ENCODE peak calls at places on chromosomes 11 and 22, in eight cellular contexts. G is breast epithelium; B is thoracic aorta; M is uterus; C is naive thymus-derived CD4-positive, alpha-beta T cell; R is HCT116; K is IMR-90; U is Peyer's patch. P is an unnamed sample.

GRCh38 chr22:39207141-39208012 is 37.4 kb downstream of the PDGFB start:
- DNase-seq in G (no peak), B (no peak), M (peak; percentile 5), C (no peak), R (no peak), K (peak; percentile 11), U (no peak), P (no peak)

GRCh38 chr11:46686886-46687810 is 13.3 kb downstream of the ARHGAP1 start:
- DNase-seq in G (no peak), B (no peak), M (peak; percentile 57), C (no peak), R (no peak), K (peak; percentile 91), U (peak; percentile 41), P (peak; percentile 85)

GRCh38 chr22:35631597-35631996 is 14.5 kb upstream of the MB start:
- DNase-seq in G (peak; percentile 54), B (no peak), M (no peak), C (no peak), R (peak; percentile 65), K (no peak), U (peak; percentile 80), P (peak; percentile 61)

GRCh38 chr11:13362596-13363109 is 85.1 kb downstream of the BMAL1 start:
- DNase-seq in G (no peak), B (no peak), M (no peak), C (no peak), R (no peak), K (no peak), U (no peak), P (no peak)

GRCh38 chr11:124070906-124071621 is 29.9 kb upstream of the OR10G7 start:
- DNase-seq in G (peak; percentile 65), B (no peak), M (peak; percentile 28), C (peak; percentile 53), R (peak; percentile 63), K (peak; percentile 78), U (peak; percentile 76), P (peak; percentile 49)

GRCh38 chr11:31199403-31199802 is 170.1 kb downstream of the DCDC1 start:
- DNase-seq in G (no peak), B (no peak), M (no peak), C (no peak), R (no peak), K (no peak), U (no peak), P (no peak)

GRCh38 chr22:26550498-26551033 is 38.3 kb upstream of the TFIP11 start:
- DNase-seq in G (no peak), B (no peak), M (no peak), C (no peak), R (no peak), K (peak; percentile 98), U (no peak), P (peak; percentile 95)

GRCh38 chr22:22820626-22821025 is 67.0 kb upstream of the IGLL5 start:
- DNase-seq in G (no peak), B (no peak), M (no peak), C (peak; percentile 81), R (no peak), K (no peak), U (no peak), P (no peak)

GRCh38 chr11:129230006-129230405 is 37.9 kb upstream of the ARHGAP32 start:
- DNase-seq in G (no peak), B (no peak), M (no peak), C (peak; percentile 2), R (no peak), K (peak; percentile 12), U (no peak), P (no peak)

GRCh38 chr11:106961048-106961447 is 57.2 kb downstream of the GUCY1A2 start:
- DNase-seq in G (no peak), B (no peak), M (no peak), C (no peak), R (no peak), K (no peak), U (no peak), P (peak; percentile 3)

GRCh38 chr11:44583353-44583669 is 17.8 kb downstream of the CD82 start:
- DNase-seq in G (no peak), B (no peak), M (no peak), C (no peak), R (no peak), K (no peak), U (no peak), P (no peak)

GRCh38 chr11:68398870-68399865 is 61.4 kb upstream of the PPP6R3 start:
- DNase-seq in G (no peak), B (no peak), M (peak; percentile 68), C (no peak), R (no peak), K (no peak), U (no peak), P (no peak)

GRCh38 chr11:124837491-124837856 is 27.8 kb upstream of the ROBO3 start:
- DNase-seq in G (no peak), B (no peak), M (no peak), C (peak; percentile 35), R (peak; percentile 72), K (peak; percentile 90), U (no peak), P (peak; percentile 28)

GRCh38 chr22:17084554-17085276 is at the start of gene IL17RA:
- DNase-seq in G (peak; percentile 87), B (peak; percentile 51), M (peak; percentile 87), C (peak; percentile 94), R (peak; percentile 66), K (peak; percentile 84), U (peak; percentile 95), P (peak; percentile 88)

GRCh38 chr11:132817387-132817786 is 714.9 kb downstream of the OPCML start:
- DNase-seq in G (no peak), B (no peak), M (no peak), C (no peak), R (no peak), K (no peak), U (no peak), P (no peak)

GRCh38 chr11:67627394-67627787 is 2.3 kb downstream of the NUDT8 start:
- DNase-seq in G (no peak), B (no peak), M (no peak), C (no peak), R (no peak), K (no peak), U (no peak), P (no peak)

GRCh38 chr11:47412152-47412746 is 3.9 kb downstream of the SLC39A13 start:
- DNase-seq in G (no peak), B (no peak), M (no peak), C (peak; percentile 28), R (peak; percentile 21), K (peak; percentile 26), U (peak; percentile 73), P (peak; percentile 76)

GRCh38 chr22:20156611-20157415 is 6.0 kb upstream of the CCDC188 start:
- DNase-seq in G (peak; percentile 90), B (peak; percentile 36), M (peak; percentile 87), C (peak; percentile 76), R (peak; percentile 52), K (peak; percentile 66), U (peak; percentile 89), P (peak; percentile 44)

GRCh38 chr22:35912668-35913067 is 116.0 kb downstream of the RBFOX2 start:
- DNase-seq in G (no peak), B (no peak), M (no peak), C (no peak), R (no peak), K (no peak), U (no peak), P (no peak)

GRCh38 chr11:117731689-117732290 is 65.2 kb downstream of the DSCAML1 start:
- DNase-seq in G (no peak), B (no peak), M (no peak), C (no peak), R (no peak), K (no peak), U (peak; percentile 3), P (no peak)

GRCh38 chr11:113628912-113629311 is 77.2 kb downstream of the TMPRSS5 start:
- DNase-seq in G (no peak), B (no peak), M (no peak), C (no peak), R (no peak), K (no peak), U (no peak), P (no peak)

GRCh38 chr11:126634963-126635362 is 279.5 kb downstream of the ST3GAL4 start:
- DNase-seq in G (no peak), B (no peak), M (no peak), C (no peak), R (no peak), K (no peak), U (no peak), P (no peak)
- H3K36me3 ChIP-seq in G (no peaks in the 10 kb centered on the region), B (no peaks in the 10 kb centered on the region), M (no peaks in the 10 kb centered on the region), C (no peaks in the 10 kb centered on the region), R (no peaks in the 10 kb centered on the region), K (no peaks in the 10 kb centered on the region), U (no peaks in the 10 kb centered on the region), P (no peaks in the 10 kb centered on the region)

DNA sequence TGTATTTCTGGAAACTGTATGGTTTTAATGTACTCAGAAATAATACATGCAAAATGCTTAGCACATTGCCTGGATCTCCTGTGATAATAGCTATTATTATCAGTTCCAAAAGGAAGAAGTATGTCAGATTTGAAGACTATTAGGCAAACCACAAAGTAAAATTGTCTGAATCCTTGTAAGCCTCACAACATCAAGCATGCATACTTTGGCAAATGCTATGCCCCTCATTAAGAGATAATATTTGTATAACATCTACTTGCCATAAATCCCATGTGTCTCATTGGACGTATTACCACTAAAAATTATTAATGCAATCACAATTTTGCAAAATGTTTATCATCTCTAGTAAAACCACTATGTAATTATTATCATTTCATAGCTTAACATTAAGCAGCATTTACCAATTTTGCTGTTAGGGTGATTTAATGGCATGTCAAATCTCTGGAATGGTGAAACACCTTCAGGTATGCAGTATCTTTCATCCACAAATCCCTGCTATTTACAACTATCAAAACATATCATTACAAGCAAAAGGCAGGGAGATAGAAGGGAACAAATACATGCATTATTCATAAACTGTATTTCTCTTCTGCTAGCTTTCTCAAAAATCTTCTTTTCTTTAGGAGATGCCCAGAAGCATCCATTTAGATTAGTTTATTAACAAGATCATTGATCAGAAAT is 974.6 kb upstream of the RAG2 start:
- DNase-seq in G (no peak), B (no peak), M (no peak), C (no peak), R (no peak), K (no peak), U (no peak), P (no peak)
- H3K9me3 ChIP-seq in G (no peaks in the 10 kb centered on the region), B (no peaks in the 10 kb centered on the region), M (no peaks in the 10 kb centered on the region), C (no peaks in the 10 kb centered on the region), R (peaks cover 4% of the 10 kb centered on the region), K (no peaks in the 10 kb centered on the region), U (no peaks in the 10 kb centered on the region), P (peaks cover 6% of the 10 kb centered on the region)

DNA sequence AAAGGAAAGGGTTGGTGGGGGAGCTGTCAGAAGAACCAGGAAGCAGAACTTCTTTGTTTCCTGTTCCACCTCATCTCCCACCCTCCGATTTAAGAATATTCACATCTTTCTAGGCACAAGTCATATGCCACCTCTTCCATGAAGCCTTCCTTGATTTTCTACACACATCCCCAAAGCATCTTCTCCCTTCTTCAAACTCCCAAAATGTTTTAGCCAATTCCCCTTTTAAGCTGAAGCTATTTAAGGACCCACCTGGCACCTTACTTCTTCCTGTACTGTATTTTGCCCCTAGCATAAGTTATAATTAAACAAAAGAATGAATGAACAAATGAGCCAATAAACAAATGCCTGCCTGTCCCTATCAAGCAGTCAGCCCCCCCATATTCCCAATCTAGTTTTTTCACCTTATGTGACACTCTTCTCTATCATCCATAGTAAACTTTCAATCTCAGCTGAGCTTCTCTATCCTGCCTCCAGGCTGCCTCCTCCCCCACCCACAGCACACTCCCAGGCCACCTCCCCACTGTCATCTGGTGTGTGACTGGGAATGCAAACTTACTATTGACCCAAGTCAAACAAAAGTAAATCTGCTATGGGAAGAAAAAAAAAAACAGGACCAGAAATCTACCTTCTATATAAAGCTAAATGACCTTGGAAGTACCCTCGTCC is 3.9 kb downstream of the TNKS1BP1 start:
- DNase-seq in G (no peak), B (no peak), M (no peak), C (no peak), R (no peak), K (no peak), U (no peak), P (no peak)
- H3K36me3 ChIP-seq in G (no peaks in the 10 kb centered on the region), B (peaks cover 26% of the 10 kb centered on the region), M (no peaks in the 10 kb centered on the region), C (peaks cover 15% of the 10 kb centered on the region), R (peaks cover 24% of the 10 kb centered on the region), K (peaks cover 47% of the 10 kb centered on the region), U (peaks cover 40% of the 10 kb centered on the region), P (peaks cover 55% of the 10 kb centered on the region)

GRCh38 chr22:49549256-49549655 is 278.4 kb downstream of the BRD1 start:
- DNase-seq in G (no peak), B (no peak), M (no peak), C (no peak), R (no peak), K (no peak), U (peak; percentile 25), P (no peak)
- H3K9me3 ChIP-seq in G (peaks cover 26% of the 10 kb centered on the region), B (peaks cover 6% of the 10 kb centered on the region), M (no peaks in the 10 kb centered on the region), C (no peaks in the 10 kb centered on the region), R (no peaks in the 10 kb centered on the region), K (peaks cover 73% of the 10 kb centered on the region), U (peaks cover 9% of the 10 kb centered on the region), P (no peaks in the 10 kb centered on the region)

P was measured in MG63.